ENCODE peak calls at places on chromosomes 16 and 17, in seven cellular contexts. F, Y, I, N, D, G and R are unnamed samples.

GRCh38 chr17:43020789-43021738 is 1.1 kb downstream of the VAT1 start:
- DNase-seq in Y (peak; percentile 46), D (peak; percentile 86), G (no peak), F (no peak), I (peak; percentile 79), N (no peak), R (no peak)

GRCh38 chr16:49280861-49281331 is 742 bp downstream of the CBLN1 start:
- DNase-seq in N (no peak), I (no peak), G (no peak), D (no peak), F (no peak), Y (no peak), R (no peak)

GRCh38 chr16:23689442-23690187 is 10.9 kb downstream of the PLK1 start:
- DNase-seq in Y (no peak), G (no peak), N (no peak), D (no peak), I (no peak), F (no peak), R (no peak)

GRCh38 chr17:42512246-42512645 is 23.8 kb upstream of the NAGLU start:
- DNase-seq in G (no peak), N (no peak), F (no peak), D (no peak), Y (no peak), I (no peak), R (no peak)

GRCh38 chr17:50828508-50829170 is 6.7 kb upstream of the WFIKKN2 start:
- DNase-seq in D (no peak), I (no peak), N (no peak), Y (no peak), G (no peak), F (peak; percentile 89), R (no peak)

GRCh38 chr16:11669380-11670146 is 1.3 kb downstream of the SNN start:
- DNase-seq in Y (no peak), G (no peak), F (no peak), D (peak; percentile 79), I (peak; percentile 61), N (no peak), R (no peak)

GRCh38 chr16:23836078-23836403 is 258 bp downstream of the PRKCB start:
- DNase-seq in I (no peak), N (no peak), F (no peak), D (no peak), Y (no peak), G (no peak), R (no peak)

GRCh38 chr17:77115510-77115909 is 25.3 kb upstream of the SEC14L1 start:
- DNase-seq in N (no peak), Y (no peak), F (no peak), D (no peak), G (no peak), I (no peak), R (no peak)

GRCh38 chr17:50201226-50201854 is at the start of gene COL1A1:
- DNase-seq in Y (no peak), G (no peak), I (peak; percentile 80), N (no peak), F (no peak), D (peak; percentile 83), R (no peak)

GRCh38 chr17:8164815-8165131 is 2.0 kb upstream of the VAMP2 start:
- DNase-seq in F (no peak), Y (no peak), G (no peak), N (no peak), D (no peak), I (no peak), R (no peak)

GRCh38 chr17:39365252-39365651 is 36.2 kb downstream of the FBXL20 start:
- DNase-seq in D (no peak), F (no peak), N (peak; percentile 33), Y (no peak), G (no peak), I (no peak), R (peak; percentile 3)

GRCh38 chr17:51487947-51488346 is 227.6 kb downstream of the UTP18 start:
- DNase-seq in D (no peak), F (no peak), N (no peak), G (no peak), Y (no peak), I (no peak), R (no peak)

GRCh38 chr16:87548086-87548485 is 54.2 kb upstream of the JPH3 start:
- DNase-seq in Y (no peak), I (no peak), F (no peak), N (no peak), D (no peak), G (no peak), R (no peak)

DNA sequence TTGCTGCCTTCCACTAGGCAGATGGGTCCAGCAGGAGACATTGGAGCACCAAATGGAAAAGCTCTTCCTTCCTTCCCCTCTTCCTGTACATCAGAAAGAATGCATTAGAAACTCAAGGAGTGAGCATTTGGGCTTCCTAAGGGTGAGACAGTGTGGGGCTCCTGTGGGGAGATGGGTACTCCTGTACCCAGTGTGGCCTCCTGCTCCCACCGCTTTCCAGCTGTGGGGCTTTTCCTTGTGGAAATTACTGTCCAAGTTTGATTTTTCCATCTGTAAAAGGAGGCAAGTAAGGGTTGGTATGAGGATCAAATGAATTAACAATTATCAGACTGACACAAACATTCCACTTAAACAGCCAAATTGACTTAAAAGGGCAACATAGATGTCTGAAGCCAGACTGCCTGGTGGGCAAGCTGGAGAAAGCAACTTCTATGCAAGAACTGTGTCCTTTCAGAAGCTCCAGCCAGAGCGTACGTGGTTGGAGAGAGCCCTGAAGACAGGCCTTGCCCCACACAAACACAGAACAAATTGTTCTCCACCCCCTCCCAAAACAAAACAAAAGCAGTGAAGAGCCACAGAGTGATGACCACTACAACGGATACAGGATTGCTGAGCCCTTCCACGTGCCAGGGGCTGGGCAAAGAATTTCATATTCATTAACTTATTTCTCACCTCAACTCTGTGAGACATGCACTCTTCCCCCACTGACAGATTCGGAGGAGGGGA is 23.1 kb upstream of the ALDH3A1 start:
- DNase-seq in G (no peak), F (no peak), Y (no peak), D (no peak), I (no peak), N (no peak), R (no peak)
- H3K4me3 ChIP-seq in G (no peak overlapping the region), F (no peak overlapping the region), Y (no peak overlapping the region), D (no peak overlapping the region), I (no peak overlapping the region), N (no peak overlapping the region), R (no peak overlapping the region)

GRCh38 chr16:70675851-70676513 is 9.9 kb downstream of the MTSS2 start:
- DNase-seq in Y (no peak), D (no peak), F (no peak), I (peak; percentile 13), N (no peak), G (no peak), R (no peak)

GRCh38 chr16:70678121-70678897 is 7.5 kb downstream of the MTSS2 start:
- DNase-seq in I (no peak), F (no peak), D (no peak), Y (no peak), N (no peak), G (no peak), R (no peak)

GRCh38 chr16:70677499-70678120 is 8.2 kb downstream of the MTSS2 start:
- DNase-seq in F (no peak), G (no peak), D (no peak), I (no peak), N (no peak), Y (no peak), R (no peak)

GRCh38 chr16:70676571-70677498 is 9.0 kb downstream of the MTSS2 start:
- DNase-seq in Y (no peak), D (no peak), G (no peak), F (no peak), N (no peak), I (no peak), R (no peak)

DNA sequence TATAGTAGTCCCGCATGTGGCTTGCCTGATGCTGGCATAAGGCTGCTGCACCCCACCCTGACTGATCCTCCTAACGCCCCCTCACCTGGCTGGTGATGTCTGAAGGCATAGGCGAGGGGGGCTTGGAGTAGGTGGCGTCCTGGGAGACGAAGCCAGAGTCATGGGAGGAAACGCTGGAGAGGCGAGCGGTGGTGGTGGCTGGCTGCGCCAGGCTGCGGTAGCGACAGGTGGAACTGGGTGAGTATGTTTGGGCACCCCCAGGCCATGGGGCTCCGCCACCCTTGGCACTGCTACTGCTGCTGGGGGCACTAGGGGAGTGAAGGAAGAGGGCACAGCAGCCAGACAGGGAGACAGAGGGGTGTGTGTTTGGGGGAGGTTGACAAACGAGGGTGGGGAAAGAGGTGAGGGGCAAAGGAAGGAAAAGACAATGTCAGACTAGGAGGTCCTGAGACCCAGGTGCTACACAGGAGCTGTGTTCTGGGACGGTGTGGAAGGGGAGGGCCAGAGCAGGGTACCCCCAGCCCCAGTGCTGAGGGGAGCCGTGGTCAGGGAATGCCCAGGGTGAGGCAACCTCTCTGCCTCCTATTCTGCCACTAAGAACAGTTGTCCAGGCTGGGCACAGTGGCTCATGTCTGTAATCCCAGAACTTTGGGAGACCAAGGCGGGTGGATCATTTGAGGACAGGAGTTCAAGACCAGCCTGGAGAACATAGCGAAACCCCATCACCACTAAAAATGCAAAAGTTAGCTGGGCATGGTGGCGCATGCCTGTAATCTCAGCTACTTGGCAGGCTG is 11.4 kb downstream of the MTSS2 start:
- DNase-seq in G (no peak), N (no peak), Y (no peak), I (no peak), F (no peak), D (no peak), R (no peak)
- H3K4me3 ChIP-seq in G (no peak overlapping the region), N (no peak overlapping the region), Y (no peak overlapping the region), I (no peak overlapping the region), F (no peak overlapping the region), D (no peak overlapping the region), R (no peak overlapping the region)

GRCh38 chr16:401468-402348 is at the start of gene DECR2:
- DNase-seq in Y (peak; percentile 96), N (peak; percentile 56), D (peak; percentile 94), F (peak; percentile 93), I (peak; percentile 97), G (no peak), R (peak; percentile 57)

GRCh38 chr16:398551-399277 is 1.7 kb downstream of the NME4 start:
- DNase-seq in Y (no peak), F (no peak), N (no peak), D (no peak), I (no peak), G (no peak), R (no peak)

GRCh38 chr16:399278-400019 is 2.2 kb upstream of the DECR2 start:
- DNase-seq in I (no peak), D (no peak), N (no peak), F (no peak), Y (no peak), G (no peak), R (no peak)

GRCh38 chr16:397736-398332 is 835 bp downstream of the NME4 start:
- DNase-seq in Y (peak; percentile 82), F (peak; percentile 69), I (peak; percentile 72), G (no peak), D (peak; percentile 83), N (no peak), R (no peak)

DNA sequence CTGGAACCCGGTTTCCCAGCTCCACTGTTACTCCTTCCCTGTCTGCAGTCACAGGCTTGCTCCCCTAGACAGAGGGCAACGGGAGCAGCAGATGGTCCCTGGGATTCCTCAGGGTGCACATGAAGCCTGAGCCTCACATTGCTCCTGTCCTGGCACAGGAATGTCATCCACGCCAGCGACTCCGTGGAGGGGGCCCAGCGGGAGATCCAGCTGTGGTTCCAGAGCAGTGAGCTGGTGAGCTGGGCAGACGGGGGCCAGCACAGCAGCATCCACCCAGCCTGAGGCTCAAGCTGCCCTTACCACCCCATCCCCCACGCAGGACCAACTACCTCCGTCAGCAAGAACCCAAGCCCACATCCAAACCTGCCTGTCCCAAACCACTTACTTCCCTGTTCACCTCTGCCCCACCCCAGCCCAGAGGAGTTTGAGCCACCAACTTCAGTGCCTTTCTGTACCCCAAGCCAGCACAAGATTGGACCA is 1.6 kb upstream of the DECR2 start:
- DNase-seq in Y (no peak), F (no peak), D (no peak), G (no peak), N (no peak), I (peak; percentile 13), R (no peak)
- H3K4me3 ChIP-seq in Y (no peak overlapping the region), F (peak overlapping the region; percentile 94), D (peak overlapping the region; percentile 69), G (no peak overlapping the region), N (peak overlapping the region; percentile 84), I (peak overlapping the region; percentile 98), R (no peak overlapping the region)

GRCh38 chr17:28724500-28725165 is 1.4 kb downstream of the TLCD1 start:
- DNase-seq in Y (no peak), D (no peak), N (no peak), I (no peak), F (no peak), G (no peak), R (no peak)
- H3K4me3 ChIP-seq in Y (no peak overlapping the region), D (no peak overlapping the region), N (peak overlapping the region; percentile 62), I (no peak overlapping the region), F (no peak overlapping the region), G (no peak overlapping the region), R (peak overlapping the region; percentile 67)